ENCODE peak calls at places on chromosomes 13 and 19, in six cellular contexts. P is GM23248, K is PC-9, T is fibroblast of lung, E is DND-41, B is IMR-90. U is an unnamed sample.

GRCh38 chr19:33690461-33691427 is 69.0 kb downstream of the CHST8 start:
- DNase-seq in P (no peak), K (no peak), T (no peak), E (no peak), B (no peak), U (no peak)

GRCh38 chr19:35845215-35846037 is 6.9 kb downstream of the NPHS1 start:
- DNase-seq in T (no peak), E (no peak), K (no peak), B (no peak), P (peak), U (no peak)

GRCh38 chr13:43874512-43875092 is 4.9 kb downstream of the CCDC122 start:
- DNase-seq in P (peak), T (peak), B (peak), E (no peak), K (no peak), U (peak)

GRCh38 chr13:52921194-52921593 is 72.8 kb upstream of the PCDH8 start:
- DNase-seq in T (no peak), K (no peak), E (no peak), B (no peak), P (no peak), U (peak)

GRCh38 chr13:45875951-45876350 is 24.4 kb upstream of the SIAH3 start:
- DNase-seq in B (no peak), E (no peak), T (no peak), P (no peak), K (peak), U (no peak)

GRCh38 chr13:85091835-85092234 is 707.4 kb downstream of the SLITRK6 start:
- DNase-seq in B (no peak), T (no peak), E (no peak), K (no peak), P (no peak), U (no peak)

GRCh38 chr13:30448441-30448840 is 17.3 kb downstream of the HMGB1 start:
- DNase-seq in K (no peak), E (no peak), P (no peak), T (no peak), B (no peak), U (peak)

GRCh38 chr13:102911336-102911735 is 65.5 kb downstream of the ERCC5 start:
- DNase-seq in B (no peak), T (no peak), K (peak), P (no peak), E (no peak), U (no peak)

GRCh38 chr19:5369962-5370367 is 29.4 kb upstream of the PTPRS start:
- DNase-seq in K (no peak), E (peak), P (peak), B (no peak), T (peak), U (peak)

GRCh38 chr19:54114340-54114826 is 1.1 kb downstream of the TFPT start:
- DNase-seq in T (peak), K (no peak), P (peak), E (peak), B (peak), U (peak)

GRCh38 chr13:98549006-98549727 is 27.7 kb downstream of the STK24 start:
- DNase-seq in T (peak), P (peak), B (peak), E (no peak), K (peak), U (no peak)

GRCh38 chr13:39091586-39091985 is 53.3 kb downstream of the NHLRC3 start:
- DNase-seq in K (no peak), B (no peak), P (no peak), T (no peak), E (no peak), U (peak)

GRCh38 chr19:19451429-19452240 is 46.2 kb downstream of the GATAD2A start:
- DNase-seq in B (no peak), P (no peak), E (no peak), T (no peak), K (no peak), U (no peak)

GRCh38 chr19:2511570-2511969 is 35.6 kb downstream of the GADD45B start:
- DNase-seq in E (no peak), P (no peak), T (no peak), K (no peak), B (no peak), U (no peak)

GRCh38 chr13:107271226-107271625 is 703.3 kb upstream of the ARGLU1 start:
- DNase-seq in P (peak), K (no peak), B (peak), E (peak), T (peak), U (no peak)

GRCh38 chr19:8307400-8307964 is 676 bp downstream of the CD320 start:
- DNase-seq in K (peak), T (no peak), B (no peak), E (peak), P (peak), U (peak)

GRCh38 chr19:48910803-48911202 is 10.7 kb downstream of the NUCB1 start:
- DNase-seq in E (no peak), T (no peak), P (no peak), B (no peak), K (no peak), U (no peak)

GRCh38 chr19:1134431-1134830 is 30.6 kb downstream of the GPX4 start:
- DNase-seq in E (no peak), P (no peak), K (no peak), B (no peak), T (no peak), U (no peak)

GRCh38 chr13:73697166-73697565 is 437.0 kb downstream of the KLF12 start:
- DNase-seq in T (no peak), E (no peak), B (no peak), K (no peak), P (peak), U (no peak)

GRCh38 chr13:109868583-109869311 is 82.4 kb upstream of the IRS2 start:
- DNase-seq in E (no peak), P (peak), K (peak), B (peak), T (peak), U (no peak)

GRCh38 chr19:19053508-19054314 is 10.1 kb upstream of the SLC25A42 start:
- DNase-seq in B (peak), P (peak), K (no peak), E (peak), T (peak), U (peak)

GRCh38 chr19:35341565-35342225 is 6.0 kb upstream of the FFAR1 start:
- DNase-seq in T (no peak), E (no peak), B (no peak), K (no peak), P (no peak), U (no peak)

DNA sequence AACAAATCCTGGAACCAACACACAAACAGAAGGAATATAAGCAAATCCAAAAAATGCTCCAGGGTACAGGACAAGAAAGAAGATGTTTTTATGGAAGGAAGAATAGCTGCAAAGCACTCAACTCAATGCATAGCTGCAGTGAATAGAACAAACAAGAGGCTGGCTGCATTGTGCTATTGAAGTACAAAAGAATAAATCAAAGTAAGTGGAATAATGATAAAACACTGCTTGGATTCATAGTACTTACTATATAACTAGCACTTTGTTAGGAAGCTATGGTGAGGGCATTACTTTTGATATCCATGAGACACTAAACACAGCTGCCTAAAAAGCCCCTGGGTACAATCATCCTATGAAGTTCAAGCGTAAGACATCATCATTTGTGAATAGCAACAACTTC is 350.2 kb downstream of the PCDH9 start:
- DNase-seq in K (no peak), B (no peak), E (no peak), P (no peak), T (no peak), U (no peak)
- H3K4me2 ChIP-seq in K (no peak), B (no peak), E (no peak), P (no peak), T (no peak), U (no peak)

GRCh38 chr13:40682449-40683240 is 16.2 kb upstream of the FOXO1 start:
- DNase-seq in B (peak), E (no peak), T (peak), P (peak), K (no peak), U (peak)
- H2AFZ ChIP-seq in B (no peak), E (no peak), T (no peak), P (no peak), K (no peak), U (peak)

GRCh38 chr19:38507551-38508127 is 74.1 kb downstream of the RYR1 start:
- DNase-seq in P (no peak), K (no peak), E (no peak), T (no peak), B (no peak), U (no peak)
- H3K4me2 ChIP-seq in P (no peak), K (no peak), E (no peak), T (no peak), B (no peak), U (no peak)

GRCh38 chr19:39533003-39533512 is 406 bp upstream of the EID2B start:
- DNase-seq in E (no peak), B (no peak), P (no peak), T (no peak), K (no peak), U (no peak)

GRCh38 chr19:39533791-39534190 is 1.1 kb upstream of the EID2B start:
- DNase-seq in B (no peak), T (no peak), K (no peak), P (no peak), E (no peak), U (no peak)

GRCh38 chr19:39532233-39533002 is at the start of gene EID2B:
- DNase-seq in B (peak), E (peak), T (peak), K (peak), P (peak), U (peak)

GRCh38 chr19:39531834-39532232 is 819 bp downstream of the EID2B start:
- DNase-seq in B (no peak), P (peak), T (no peak), K (no peak), E (no peak), U (no peak)
- H2AFZ ChIP-seq in B (peak), P (peak), T (peak), K (peak), E (peak), U (peak)

GRCh38 chr13:42275098-42275471 is 3.1 kb downstream of the AKAP11 start:
- DNase-seq in K (no peak), T (no peak), P (peak), B (no peak), E (no peak), U (peak)
- H3K4me2 ChIP-seq in K (no peak), T (no peak), P (peak), B (no peak), E (no peak), U (peak)

DNA sequence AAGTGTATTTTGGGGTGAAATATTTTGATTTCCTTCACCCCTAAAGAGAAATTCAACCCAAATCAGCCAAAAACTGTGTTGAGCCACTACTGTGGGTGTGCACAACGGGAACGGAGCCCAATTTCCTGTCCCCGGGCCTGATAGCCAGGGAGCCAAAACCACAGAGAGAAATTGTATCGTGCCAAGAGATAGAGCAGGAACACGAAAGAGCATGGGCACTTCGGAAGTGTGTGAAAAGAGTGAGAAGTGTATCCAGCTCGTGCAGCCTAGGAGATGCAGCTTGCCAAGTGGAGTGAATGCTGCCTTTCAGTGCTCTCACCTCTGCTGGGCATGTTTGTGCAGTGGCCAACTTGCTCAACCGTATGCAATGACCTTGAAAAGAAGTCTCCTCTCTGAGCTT is 19.4 kb upstream of the PLEKHF1 start:
- DNase-seq in P (peak), E (peak), T (peak), B (peak), K (no peak), U (no peak)
- H2AFZ ChIP-seq in P (peak), E (peak), T (peak), B (peak), K (no peak), U (no peak)

GRCh38 chr19:17402982-17403855 is 2.2 kb downstream of the BST2 start:
- DNase-seq in K (no peak), T (no peak), E (peak), B (no peak), P (peak), U (peak)
- H3K4me2 ChIP-seq in K (no peak), T (no peak), E (no peak), B (no peak), P (no peak), U (no peak)

DNA sequence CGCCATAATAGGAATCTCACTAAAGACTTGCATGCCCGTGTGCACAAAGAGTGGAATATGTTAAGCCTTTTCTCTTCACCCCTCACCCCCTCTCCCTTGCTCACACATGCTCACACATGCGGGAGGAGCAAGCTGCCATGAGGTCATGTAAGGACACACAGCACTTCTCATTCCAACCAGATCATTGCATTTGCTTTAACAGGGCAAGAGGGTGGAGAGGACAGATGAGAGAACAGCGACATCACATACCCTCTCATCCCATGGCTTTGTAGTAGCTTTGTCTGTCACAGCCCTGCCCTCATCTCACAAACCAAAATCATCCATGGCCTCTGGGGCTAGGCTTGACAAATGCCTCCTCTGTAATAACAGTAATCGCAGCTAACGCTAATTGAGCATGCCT is 145.6 kb upstream of the FRY start:
- DNase-seq in T (peak), B (peak), E (no peak), P (peak), K (no peak), U (no peak)
- H2AFZ ChIP-seq in T (no peak), B (no peak), E (no peak), P (no peak), K (no peak), U (no peak)

GRCh38 chr19:45574526-45574925 is 10.1 kb downstream of the OPA3 start:
- DNase-seq in E (no peak), B (no peak), K (no peak), T (no peak), P (no peak), U (no peak)
- H3K4me2 ChIP-seq in E (no peak), B (no peak), K (no peak), T (no peak), P (no peak), U (no peak)

GRCh38 chr13:95300625-95301134 is 571 bp downstream of the ABCC4 start:
- DNase-seq in T (peak), E (no peak), B (peak), P (peak), K (no peak), U (peak)
- H2AFZ ChIP-seq in T (peak), E (no peak), B (peak), P (peak), K (peak), U (peak)